ENCODE peak calls at places on chromosome 16, in four cellular contexts. F, B, O and P are unnamed samples.

GRCh38 chr16:19681637-19682036 is 36.4 kb downstream of the KNOP1 start:
- DNase-seq in F (no peak), B (no peak), O (no peak), P (no peak)

GRCh38 chr16:12330977-12331376 is 354.4 kb downstream of the SNX29 start:
- DNase-seq in F (no peak), B (no peak), O (no peak), P (no peak)

GRCh38 chr16:70159355-70160348 is 13.9 kb upstream of the CLEC18C start:
- DNase-seq in F (no peak), B (no peak), O (peak; percentile 6), P (no peak)

GRCh38 chr16:72536673-72537435 is 364.9 kb upstream of the PMFBP1 start:
- DNase-seq in F (no peak), B (no peak), O (no peak), P (no peak)

GRCh38 chr16:24208710-24209109 is 47.4 kb upstream of the CACNG3 start:
- DNase-seq in F (no peak), B (no peak), O (peak; percentile 12), P (no peak)

GRCh38 chr16:58461056-58461455 is 38.9 kb upstream of the NDRG4 start:
- DNase-seq in F (no peak), B (no peak), O (no peak), P (no peak)

GRCh38 chr16:28984619-28985135 is at the start of gene LAT:
- DNase-seq in F (no peak), B (no peak), O (no peak), P (no peak)

GRCh38 chr16:85377388-85378144 is 235.6 kb upstream of the GSE1 start:
- DNase-seq in F (no peak), B (no peak), O (peak; percentile 83), P (no peak)

GRCh38 chr16:10984509-10984908 is 40.1 kb downstream of the CLEC16A start:
- DNase-seq in F (no peak), B (no peak), O (no peak), P (no peak)

GRCh38 chr16:28846933-28847273 is 755 bp upstream of the TUFM start:
- DNase-seq in F (no peak), B (no peak), O (no peak), P (no peak)

GRCh38 chr16:49484454-49484853 is 110.8 kb downstream of the C16orf78 start:
- DNase-seq in F (no peak), B (no peak), O (peak; percentile 95), P (peak; percentile 46)

GRCh38 chr16:11667824-11668589 is at the start of gene SNN:
- DNase-seq in F (peak; percentile 82), B (no peak), O (peak; percentile 100), P (peak; percentile 73)

GRCh38 chr16:86578056-86578455 is 293 bp upstream of the FOXL1 start:
- DNase-seq in F (no peak), B (no peak), O (no peak), P (no peak)

GRCh38 chr16:78503501-78504110 is 404.2 kb downstream of the WWOX start:
- DNase-seq in F (peak; percentile 61), B (no peak), O (peak; percentile 42), P (peak; percentile 10)

GRCh38 chr16:24848065-24848464 is 2.3 kb downstream of the SLC5A11 start:
- DNase-seq in F (no peak), B (no peak), O (no peak), P (no peak)

GRCh38 chr16:70372921-70373550 is 26.3 kb downstream of the DDX19A start:
- DNase-seq in F (no peak), B (no peak), O (no peak), P (no peak)

GRCh38 chr16:27708651-27709050 is 158.7 kb downstream of the KATNIP start:
- DNase-seq in F (no peak), B (no peak), O (no peak), P (no peak)

GRCh38 chr16:70470927-70471341 is 16.5 kb downstream of the FCSK start:
- DNase-seq in F (peak; percentile 61), B (no peak), O (peak; percentile 87), P (peak; percentile 65)

GRCh38 chr16:85426806-85427205 is 186.3 kb upstream of the GSE1 start:
- DNase-seq in F (no peak), B (no peak), O (no peak), P (no peak)

GRCh38 chr16:87461466-87461975 is 31.3 kb downstream of the ZCCHC14 start:
- DNase-seq in F (peak; percentile 97), B (no peak), O (no peak), P (peak; percentile 94)

GRCh38 chr16:31421587-31421986 is 6.6 kb downstream of the COX6A2 start:
- DNase-seq in F (no peak), B (peak; percentile 34), O (no peak), P (no peak)

GRCh38 chr16:35868630-35869029 is 2409.2 kb downstream of the TP53TG3F start:
- DNase-seq in F (no peak), B (no peak), O (no peak), P (no peak)

GRCh38 chr16:17512636-17513220 is 42.0 kb upstream of the XYLT1 start:
- DNase-seq in F (no peak), B (no peak), O (no peak), P (no peak)

GRCh38 chr16:11410382-11411058 is 65.3 kb downstream of the RMI2 start:
- DNase-seq in F (no peak), B (no peak), O (no peak), P (no peak)

GRCh38 chr16:73019456-73020362 is 28.2 kb downstream of the ZFHX3 start:
- DNase-seq in F (no peak), B (no peak), O (no peak), P (peak; percentile 89)

GRCh38 chr16:23469814-23470213 is 16.8 kb upstream of the COG7 start:
- DNase-seq in F (no peak), B (no peak), O (no peak), P (peak; percentile 38)

GRCh38 chr16:85457366-85457765 is 155.8 kb upstream of the GSE1 start:
- DNase-seq in F (no peak), B (no peak), O (no peak), P (no peak)

GRCh38 chr16:50696575-50697420 is 3.4 kb downstream of the NOD2 start:
- DNase-seq in F (peak; percentile 78), B (peak; percentile 82), O (no peak), P (peak; percentile 20)

GRCh38 chr16:50697881-50698767 is 4.7 kb downstream of the NOD2 start:
- DNase-seq in F (no peak), B (peak; percentile 65), O (no peak), P (no peak)

GRCh38 chr16:15502041-15502725 is 67.8 kb downstream of the BMERB1 start:
- DNase-seq in F (peak; percentile 72), B (no peak), O (no peak), P (peak; percentile 95)

GRCh38 chr16:30924086-30924714 is 828 bp downstream of the FBXL19 start:
- DNase-seq in F (no peak), B (no peak), O (peak; percentile 67), P (no peak)

GRCh38 chr16:30535777-30536190 is 1.1 kb upstream of the ZNF747 start:
- DNase-seq in F (peak; percentile 76), B (peak; percentile 34), O (peak; percentile 85), P (peak; percentile 67)

GRCh38 chr16:11916524-11917285 is 949 bp upstream of the GSPT1 start:
- DNase-seq in F (peak; percentile 99), B (no peak), O (no peak), P (peak; percentile 87)

GRCh38 chr16:27920391-27920891 is 143.1 kb downstream of the GSG1L start:
- DNase-seq in F (peak; percentile 22), B (no peak), O (peak; percentile 80), P (peak; percentile 38)

GRCh38 chr16:526181-527014 is 1.1 kb upstream of the CAPN15 start:
- DNase-seq in F (no peak), B (no peak), O (no peak), P (no peak)

GRCh38 chr16:50360033-50360778 is 8.6 kb downstream of the BRD7 start:
- DNase-seq in F (no peak), B (no peak), O (no peak), P (no peak)

DNA sequence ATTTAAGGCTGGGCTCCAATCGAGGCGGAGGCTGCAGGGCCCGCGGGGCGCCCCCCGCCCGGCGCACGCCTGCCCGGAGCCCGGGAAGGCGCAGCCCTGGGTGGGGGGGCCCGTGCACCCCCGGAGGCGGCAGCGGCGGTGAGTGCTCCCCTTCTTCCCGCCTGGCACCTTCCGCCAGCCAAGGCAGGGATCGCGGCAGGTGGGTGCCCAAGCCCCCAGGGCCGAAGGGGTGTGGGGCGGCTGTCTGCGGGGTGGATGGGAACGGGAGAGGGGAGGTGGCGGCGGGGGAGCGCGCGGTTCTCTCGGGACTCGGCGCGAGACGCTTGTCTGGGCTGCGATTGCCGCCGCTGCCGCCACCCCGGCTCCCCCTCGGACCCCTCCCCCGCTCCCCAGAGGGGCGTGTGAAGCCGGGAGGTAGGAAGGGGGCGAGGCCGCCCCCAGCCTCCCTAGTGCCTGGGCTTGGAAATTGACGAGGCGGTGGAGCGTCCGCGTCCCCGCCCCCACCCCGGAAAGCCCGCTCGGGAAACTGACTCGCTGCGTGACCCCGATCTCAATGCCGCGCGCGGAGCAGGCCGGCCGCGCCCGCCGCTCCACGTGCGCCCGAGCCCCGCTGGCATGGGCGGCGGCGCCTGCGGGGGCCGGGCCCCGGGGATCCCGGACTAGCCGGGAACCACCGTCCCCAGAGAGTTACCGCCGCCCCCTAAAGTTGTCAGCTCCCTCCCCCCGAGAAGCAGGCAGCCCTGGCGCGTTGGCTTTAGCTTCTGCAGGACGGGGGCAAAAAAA is 231.5 kb downstream of the MRTFB start:
- DNase-seq in F (no peak), B (no peak), O (peak; percentile 85), P (no peak)
- TF ChIP-seq PBX3 in F (peak; percentile 1), B (no peak), O (no peak), P (no peak)

DNA sequence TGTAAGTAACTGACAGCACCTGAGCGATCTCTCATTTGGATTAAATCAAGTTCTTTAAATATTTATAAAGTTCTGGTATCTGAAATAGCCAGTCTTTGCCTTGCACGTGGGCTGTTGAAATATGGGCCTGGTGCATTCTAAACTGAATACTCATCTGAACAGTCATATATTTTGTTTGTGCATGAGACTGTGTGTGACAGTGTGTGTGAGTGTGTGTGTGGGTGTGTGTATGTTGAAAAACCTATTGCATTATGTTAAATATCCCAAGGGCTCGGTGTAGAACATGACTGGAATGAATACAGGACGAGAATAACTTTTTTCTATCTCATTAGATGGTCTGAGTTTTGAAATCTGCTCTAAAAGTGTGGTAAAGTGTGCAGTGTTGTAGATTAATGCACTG is 82.4 kb upstream of the TOX3 start:
- DNase-seq in F (no peak), B (no peak), O (no peak), P (no peak)
- TF ChIP-seq PBX3 in F (no peak), B (no peak), O (no peak), P (no peak)

DNA sequence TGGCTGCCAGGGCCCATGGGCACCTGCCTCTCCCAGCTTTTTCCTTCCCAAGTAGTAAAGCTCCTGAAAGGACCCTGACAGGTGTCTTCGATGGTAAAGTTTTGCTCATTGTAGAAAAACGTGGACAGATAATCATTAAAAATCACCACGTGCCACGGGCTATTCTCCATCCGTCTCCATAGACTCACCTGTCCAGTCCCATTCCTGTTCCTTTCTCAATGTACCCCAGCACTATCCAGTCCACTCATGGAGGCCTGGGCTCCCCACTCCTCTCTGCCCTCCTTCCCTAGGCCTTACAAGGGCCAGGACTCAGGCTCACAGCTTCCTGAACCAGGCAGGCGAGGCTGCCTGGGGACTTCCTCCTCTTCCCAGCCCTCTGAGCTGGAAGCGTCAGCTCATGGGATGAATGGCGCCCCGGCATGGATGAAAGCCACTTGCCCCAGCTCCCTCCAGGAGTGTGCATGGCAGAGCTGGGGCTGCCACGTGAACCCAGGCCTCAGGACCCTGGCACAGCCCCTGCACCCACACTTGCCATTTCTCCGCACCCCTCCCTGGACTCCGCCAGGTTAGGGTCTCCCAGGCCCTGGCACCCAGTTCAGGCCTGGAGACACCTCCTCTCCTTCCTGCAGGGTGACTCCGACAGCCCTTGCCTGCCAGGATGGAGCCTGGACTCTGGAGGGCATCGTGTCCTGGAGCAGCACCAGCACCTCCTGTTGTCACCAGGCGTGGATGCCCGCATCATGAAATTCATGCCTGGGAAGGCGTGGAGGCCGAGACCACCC is 8.8 kb downstream of the CTRB1 start:
- DNase-seq in F (no peak), B (no peak), O (no peak), P (no peak)
- TF ChIP-seq PBX3 in F (no peak), B (no peak), O (no peak), P (no peak)

GRCh38 chr16:81522141-81522701 is 77.6 kb downstream of the CMIP start:
- DNase-seq in F (no peak), B (no peak), O (peak; percentile 54), P (peak; percentile 60)
- TF ChIP-seq PBX3 in F (no peak), B (no peak), O (no peak), P (no peak)